ENCODE peak calls at places on chromosomes 13 and 19, in four cellular contexts. J is ovary, Q is uterus, D is PC-3. N is an unnamed sample.
A peak's percentile ranks its signal among the peaks of the same experiment; 100 is the strongest.

GRCh38 chr13:50731400-50731799 is 112.1 kb downstream of the DLEU7 start:
- DNase-seq in Q (no peak), D (no peak), J (no peak), N (peak; percentile 97)

GRCh38 chr13:55572862-55573261 is 1567.9 kb upstream of the PRR20A start:
- DNase-seq in D (no peak), J (no peak), Q (no peak), N (no peak)

GRCh38 chr13:109256866-109257760 is 529.3 kb downstream of the IRS2 start:
- DNase-seq in Q (no peak), D (peak; percentile 93), J (no peak), N (peak; percentile 100)

GRCh38 chr19:45766919-45767346 is 2.1 kb downstream of the SIX5 start:
- DNase-seq in Q (no peak), J (no peak), D (no peak), N (no peak)

GRCh38 chr19:39152066-39152465 is 26.5 kb downstream of the PAK4 start:
- DNase-seq in D (no peak), J (no peak), Q (no peak), N (peak; percentile 30)

GRCh38 chr19:33797821-33798633 is 1.4 kb downstream of the KCTD15 start:
- DNase-seq in J (peak; percentile 73), D (no peak), Q (peak; percentile 69), N (no peak)

GRCh38 chr13:28410096-28410495 is 84.8 kb downstream of the FLT1 start:
- DNase-seq in Q (no peak), J (no peak), D (no peak), N (no peak)

GRCh38 chr13:24629320-24629719 is 50.9 kb upstream of the ATP12A start:
- DNase-seq in J (no peak), Q (no peak), D (no peak), N (no peak)

GRCh38 chr19:55188620-55189019 is 8.5 kb upstream of the SYT5 start:
- DNase-seq in J (no peak), Q (no peak), D (no peak), N (peak; percentile 13)

GRCh38 chr13:73428137-73428536 is 369.3 kb downstream of the KLF5 start:
- DNase-seq in J (no peak), Q (no peak), D (peak; percentile 84), N (peak; percentile 99)

GRCh38 chr13:110574161-110574560 is 12.6 kb upstream of the RAB20 start:
- DNase-seq in Q (no peak), D (no peak), J (no peak), N (no peak)

GRCh38 chr19:57830071-57830602 is at the start of gene ZNF587B:
- DNase-seq in D (peak; percentile 49), J (peak; percentile 63), Q (peak; percentile 48), N (peak; percentile 78)
- H3K4me3 ChIP-seq in D (no peak within 1 kb of the TSS), J (peak within 1 kb of the TSS; percentile 46), Q (peak within 1 kb of the TSS; percentile 35), N (peak within 1 kb of the TSS; percentile 59)

GRCh38 chr13:83880275-83881027 is 1.8 kb downstream of the SLITRK1 start:
- DNase-seq in D (no peak), J (no peak), Q (no peak), N (no peak)

GRCh38 chr13:83882626-83882959 is 319 bp upstream of the SLITRK1 start:
- DNase-seq in J (no peak), Q (no peak), D (no peak), N (no peak)

GRCh38 chr13:83879431-83880171 is 2.7 kb downstream of the SLITRK1 start:
- DNase-seq in D (no peak), J (no peak), Q (no peak), N (no peak)

GRCh38 chr13:83881917-83882625 is at the start of gene SLITRK1:
- DNase-seq in Q (no peak), J (no peak), D (no peak), N (peak; percentile 14)

DNA sequence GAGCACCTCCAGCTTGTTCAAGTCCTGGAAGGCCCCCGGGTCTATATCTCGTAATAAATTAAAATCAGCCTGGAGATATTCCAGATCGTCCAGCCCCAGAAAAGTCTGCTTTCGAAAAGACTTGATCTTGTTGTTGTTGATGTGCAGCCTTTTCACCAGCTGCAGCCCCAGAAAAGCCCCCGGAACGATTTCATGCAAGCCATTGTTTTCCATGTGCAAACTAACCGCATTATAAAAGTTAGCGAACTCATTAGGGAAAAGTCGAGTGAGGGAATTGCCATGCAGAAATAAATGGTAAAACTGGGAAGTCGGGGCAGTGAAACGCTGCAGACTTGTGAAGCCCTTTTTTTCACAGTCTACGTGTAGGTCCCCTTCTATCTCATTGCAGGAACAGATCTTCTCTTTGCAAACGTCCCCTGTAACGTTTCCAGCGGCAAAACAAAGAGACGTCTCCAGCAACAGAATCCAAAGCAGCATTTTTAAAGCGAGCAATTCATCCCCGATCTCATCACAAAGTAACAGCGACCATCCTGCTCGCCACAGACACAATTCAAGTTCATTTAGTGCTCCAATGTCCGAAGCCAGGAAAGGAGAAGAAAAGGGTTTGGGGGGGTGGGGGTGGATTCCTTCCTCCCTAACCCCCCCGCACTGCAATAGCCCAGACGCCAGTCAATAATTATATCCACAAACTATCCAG is 1.1 kb downstream of the SLITRK1 start:
- DNase-seq in D (no peak), Q (no peak), J (no peak), N (no peak)
- H3K4me3 ChIP-seq in D (no peak overlapping the region), Q (no peak overlapping the region), J (no peak overlapping the region), N (no peak overlapping the region)

GRCh38 chr19:56217039-56217949 is 15.2 kb downstream of the ZSCAN5C start:
- DNase-seq in D (no peak), Q (no peak), J (no peak), N (peak; percentile 85)
- H3K4me3 ChIP-seq in D (no peak overlapping the region), Q (no peak overlapping the region), J (peak overlapping the region; percentile 16), N (peak overlapping the region; percentile 36)

DNA sequence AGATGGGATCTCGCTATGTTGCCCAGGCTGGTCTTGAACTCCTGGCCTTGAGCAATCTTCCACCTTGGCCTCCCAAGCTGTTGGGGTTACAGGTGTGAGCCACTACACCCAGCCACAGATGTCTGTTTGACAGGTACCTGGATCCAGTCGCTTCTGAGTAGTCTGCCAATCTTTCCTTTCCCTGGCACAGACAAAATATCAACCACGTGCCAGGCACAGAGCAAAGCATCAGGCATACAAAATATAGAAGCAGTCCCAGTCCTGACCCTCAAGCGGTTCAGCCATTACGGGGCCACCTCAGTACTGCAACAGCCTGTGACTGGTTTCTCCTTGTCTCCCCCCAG is 3.8 kb downstream of the ELAVL1 start:
- DNase-seq in Q (no peak), D (no peak), J (no peak), N (no peak)
- H3K4me3 ChIP-seq in Q (no peak overlapping the region), D (peak overlapping the region; percentile 55), J (no peak overlapping the region), N (no peak overlapping the region)

GRCh38 chr19:2135474-2136402 is 15.6 kb downstream of the AP3D1 start:
- DNase-seq in J (no peak), D (no peak), Q (no peak), N (no peak)

GRCh38 chr19:2129892-2130770 is 21.2 kb downstream of the AP3D1 start:
- DNase-seq in D (no peak), Q (no peak), J (no peak), N (no peak)

GRCh38 chr19:2132191-2132590 is 19.2 kb downstream of the AP3D1 start:
- DNase-seq in Q (no peak), D (no peak), J (no peak), N (no peak)

GRCh38 chr19:2129486-2129885 is 21.9 kb downstream of the AP3D1 start:
- DNase-seq in Q (no peak), J (no peak), D (no peak), N (no peak)

DNA sequence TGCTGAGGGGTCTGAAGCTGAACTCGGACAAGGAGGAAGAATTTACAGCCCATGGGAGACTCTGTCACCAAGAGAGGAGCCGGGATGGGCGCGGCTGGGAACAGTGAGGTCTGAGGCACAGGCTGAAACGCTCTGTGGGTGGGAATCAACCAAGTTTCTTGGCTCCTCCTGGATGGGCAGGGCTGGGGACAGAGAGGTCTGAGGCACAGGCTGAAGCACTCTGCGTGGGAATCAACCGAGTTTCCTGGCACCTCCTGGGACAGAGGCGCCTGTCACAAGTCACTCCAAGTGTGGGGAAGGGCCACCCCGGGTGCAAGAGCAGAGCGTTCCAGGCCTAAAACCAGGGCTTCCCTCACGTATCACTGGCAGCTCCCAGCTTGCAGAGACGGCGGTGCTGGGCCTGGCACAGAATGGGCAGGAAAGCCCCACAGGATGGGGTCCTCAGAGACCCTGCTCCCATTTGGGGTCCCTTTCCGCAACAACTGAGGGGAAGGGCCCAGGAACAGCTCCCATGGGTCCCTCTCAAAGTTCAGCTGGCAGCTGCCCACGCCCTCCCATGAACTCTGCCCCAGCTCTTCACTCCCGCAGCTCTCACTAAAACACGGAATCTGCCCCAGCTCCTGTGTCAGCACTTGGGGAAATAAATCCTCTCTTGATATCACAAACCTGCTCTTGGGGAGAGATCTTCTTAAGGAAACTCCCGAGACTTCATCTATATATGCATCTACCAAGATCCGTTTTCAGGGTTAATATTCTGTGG is 18.5 kb downstream of the AP3D1 start:
- DNase-seq in J (no peak), Q (no peak), D (no peak), N (no peak)
- H3K4me3 ChIP-seq in J (no peak overlapping the region), Q (no peak overlapping the region), D (no peak overlapping the region), N (no peak overlapping the region)

N was measured in bronchial epithelial cell.